ENCODE peak calls at places on chromosome 7, in five cellular contexts. U is HEK293T, O is BJ, B is neural progenitor cell, V is islet precursor cell. Z is an unnamed sample.

GRCh38 chr7:50209461-50210161 is 94.9 kb upstream of the IKZF1 start:
- DNase-seq in B (no peak), O (no peak), V (no peak), U (no peak), Z (no peak)

GRCh38 chr7:28615091-28615490 is 202.8 kb downstream of the CREB5 start:
- DNase-seq in O (no peak), U (peak), V (peak), B (peak), Z (no peak)

GRCh38 chr7:100477871-100478248 is 1.2 kb downstream of the TSC22D4 start:
- DNase-seq in V (no peak), U (no peak), B (no peak), O (no peak), Z (no peak)

GRCh38 chr7:42945821-42946615 is 13.8 kb downstream of the MRPL32 start:
- DNase-seq in O (no peak), U (no peak), B (no peak), V (no peak), Z (no peak)

GRCh38 chr7:6159097-6159483 is 113.3 kb downstream of the CYTH3 start:
- DNase-seq in B (no peak), V (peak), U (no peak), O (peak), Z (no peak)

GRCh38 chr7:42262907-42263466 is 26.0 kb upstream of the GLI3 start:
- DNase-seq in O (peak), V (peak), B (peak), U (no peak), Z (no peak)

GRCh38 chr7:91434821-91435220 is 170.6 kb downstream of the FZD1 start:
- DNase-seq in B (no peak), O (no peak), U (no peak), V (no peak), Z (peak)

GRCh38 chr7:28383949-28384348 is 28.4 kb upstream of the CREB5 start:
- DNase-seq in V (no peak), O (no peak), U (peak), B (no peak), Z (no peak)

GRCh38 chr7:127447326-127447945 is 54.9 kb upstream of the ZNF800 start:
- DNase-seq in O (no peak), V (peak), B (peak), U (peak), Z (peak)

GRCh38 chr7:78296689-78297371 is 498.3 kb downstream of the PHTF2 start:
- DNase-seq in B (no peak), O (no peak), V (no peak), U (no peak), Z (no peak)

GRCh38 chr7:23927709-23928108 is 217.7 kb downstream of the STK31 start:
- DNase-seq in V (no peak), O (no peak), B (no peak), U (no peak), Z (no peak)

GRCh38 chr7:64574481-64575159 is 11.7 kb upstream of the ZNF680 start:
- DNase-seq in O (no peak), B (no peak), V (no peak), U (no peak), Z (no peak)

GRCh38 chr7:150909192-150909591 is 56.9 kb downstream of the AOC1 start:
- DNase-seq in O (no peak), B (no peak), U (no peak), V (no peak), Z (no peak)

GRCh38 chr7:51084121-51084520 is 232.5 kb downstream of the COBL start:
- DNase-seq in V (no peak), O (no peak), U (no peak), B (no peak), Z (no peak)

GRCh38 chr7:76997381-76998262 is 34.5 kb downstream of the SPDYE17 start:
- DNase-seq in B (no peak), U (peak), O (no peak), V (peak), Z (no peak)

GRCh38 chr7:152847491-152847890 is 87.9 kb downstream of the ACTR3B start:
- DNase-seq in O (no peak), U (no peak), V (peak), B (no peak), Z (no peak)

GRCh38 chr7:117672433-117672832 is 192.6 kb downstream of the CFTR start:
- DNase-seq in B (no peak), U (no peak), V (no peak), O (no peak), Z (no peak)

GRCh38 chr7:120774481-120774880 is 83.5 kb downstream of the TSPAN12 start:
- DNase-seq in V (no peak), O (no peak), U (no peak), B (peak), Z (no peak)

GRCh38 chr7:151389096-151389767 is 20.6 kb downstream of the WDR86 start:
- DNase-seq in O (no peak), B (no peak), U (no peak), V (no peak), Z (no peak)

GRCh38 chr7:143216151-143216550 is 5.7 kb upstream of the TAS2R40 start:
- DNase-seq in B (no peak), U (no peak), O (no peak), V (no peak), Z (peak)

GRCh38 chr7:129494041-129494440 is 8.3 kb upstream of the SMKR1 start:
- DNase-seq in B (no peak), U (no peak), O (peak), V (no peak), Z (peak)

GRCh38 chr7:50450691-50451051 is 521 bp upstream of the FIGNL1 start:
- DNase-seq in V (no peak), U (no peak), O (no peak), B (no peak), Z (no peak)

GRCh38 chr7:3095046-3095445 is 51.4 kb upstream of the CARD11 start:
- DNase-seq in O (no peak), B (no peak), U (no peak), V (no peak), Z (no peak)

GRCh38 chr7:2460188-2460587 is 16.0 kb downstream of the GRIFIN start:
- DNase-seq in U (no peak), O (no peak), B (no peak), V (no peak), Z (no peak)

GRCh38 chr7:98217623-98218582 is 6.7 kb downstream of the BHLHA15 start:
- DNase-seq in U (no peak), V (no peak), B (peak), O (no peak), Z (no peak)

GRCh38 chr7:6505685-6506559 is 45.3 kb downstream of the GRID2IP start:
- DNase-seq in O (no peak), U (no peak), B (no peak), V (no peak), Z (no peak)

GRCh38 chr7:2497500-2498336 is 21.5 kb upstream of the GRIFIN start:
- DNase-seq in B (peak), O (no peak), U (no peak), V (no peak), Z (no peak)

GRCh38 chr7:95897557-95898183 is 125.3 kb downstream of the DYNC1I1 start:
- DNase-seq in U (no peak), V (no peak), O (no peak), B (no peak), Z (no peak)

GRCh38 chr7:31735991-31736982 is 49.3 kb downstream of the PPP1R17 start:
- DNase-seq in U (peak), V (peak), B (peak), O (no peak), Z (no peak)

GRCh38 chr7:151247611-151248176 is 800 bp downstream of the SMARCD3 start:
- DNase-seq in V (peak), B (peak), O (no peak), U (no peak), Z (no peak)

GRCh38 chr7:2006231-2006771 is 226.4 kb downstream of the MAD1L1 start:
- DNase-seq in O (no peak), B (no peak), U (no peak), V (no peak), Z (no peak)

GRCh38 chr7:66539948-66540375 is 88.7 kb upstream of the KCTD7 start:
- DNase-seq in B (no peak), V (no peak), U (no peak), O (no peak), Z (no peak)

GRCh38 chr7:30070052-30070451 is 41.8 kb downstream of the PLEKHA8 start:
- DNase-seq in V (no peak), B (no peak), U (no peak), O (no peak), Z (no peak)